ENCODE peak calls at places on chromosomes 13 and 19, in eight cellular contexts. H is activated CD8-positive, alpha-beta memory T cell treated with anti-CD3 and anti-CD28 coated beads, Interleukin-2, amount 10 ng/mL, durations not matched to agents 7 days and 5 days; Y is right cardiac atrium; E is mucosa of descending colon; W is A549; M is HepG2; T is activated CD8-positive, alpha-beta T cell treated with anti-CD3 and anti-CD28 coated beads for 36 hours; V is heart right ventricle. D is an unnamed sample.
A peak's percentile ranks its signal among the peaks of the same experiment; 100 is the strongest.

GRCh38 chr19:37332839-37333238 is 38.1 kb upstream of the ZNF527 start:
- ATAC-seq in H (no peak), Y (no peak), E (no peak), W (no peak), M (no peak), T (no peak), V (no peak), D (no peak)

GRCh38 chr19:3145909-3146676 is 10.3 kb downstream of the GNA15 start:
- ATAC-seq in H (no peak), Y (no peak), E (peak; percentile 44), W (no peak), M (no peak), T (no peak), V (peak; percentile 21), D (no peak)

GRCh38 chr13:104875008-104875762 is 1660.3 kb downstream of the EFNB2 start:
- ATAC-seq in H (no peak), Y (no peak), E (no peak), W (no peak), M (no peak), T (no peak), V (no peak), D (no peak)

GRCh38 chr19:54172413-54172763 is 572 bp downstream of the TMC4 start:
- ATAC-seq in H (no peak), Y (no peak), E (peak; percentile 59), W (no peak), M (no peak), T (no peak), V (no peak), D (no peak)

GRCh38 chr19:18558202-18558555 is 509 bp downstream of the KXD1 start:
- ATAC-seq in H (no peak), Y (no peak), E (peak; percentile 4), W (no peak), M (peak; percentile 37), T (no peak), V (no peak), D (no peak)

GRCh38 chr19:55398200-55398947 is 9.2 kb downstream of the UBE2S start:
- ATAC-seq in H (peak; percentile 43), Y (no peak), E (no peak), W (no peak), M (no peak), T (peak; percentile 38), V (no peak), D (no peak)

GRCh38 chr13:41463823-41464602 is 6.7 kb downstream of the RGCC start:
- ATAC-seq in H (peak; percentile 16), Y (peak; percentile 72), E (peak; percentile 13), W (no peak), M (no peak), T (peak; percentile 35), V (no peak), D (no peak)

GRCh38 chr19:42422092-42422575 is 5.1 kb downstream of the LIPE start:
- ATAC-seq in H (no peak), Y (peak; percentile 15), E (no peak), W (no peak), M (no peak), T (no peak), V (peak; percentile 53), D (no peak)

GRCh38 chr19:39014037-39014436 is 18.3 kb downstream of the FBXO27 start:
- ATAC-seq in H (no peak), Y (no peak), E (no peak), W (peak; percentile 43), M (no peak), T (no peak), V (no peak), D (no peak)

GRCh38 chr19:1004803-1005664 is 4.8 kb downstream of the GRIN3B start:
- ATAC-seq in H (no peak), Y (no peak), E (no peak), W (no peak), M (no peak), T (no peak), V (no peak), D (no peak)

GRCh38 chr13:49241296-49241695 is 6.4 kb upstream of the CDADC1 start:
- ATAC-seq in H (no peak), Y (no peak), E (no peak), W (no peak), M (no peak), T (no peak), V (no peak), D (no peak)

GRCh38 chr19:4473708-4474503 is 1.8 kb downstream of the HDGFL2 start:
- ATAC-seq in H (no peak), Y (no peak), E (no peak), W (no peak), M (no peak), T (no peak), V (no peak), D (no peak)

GRCh38 chr19:33261511-33262192 is 36.0 kb upstream of the SLC7A10 start:
- ATAC-seq in H (no peak), Y (peak; percentile 30), E (peak; percentile 42), W (peak; percentile 45), M (peak; percentile 56), T (no peak), V (peak; percentile 42), D (peak; percentile 44)

GRCh38 chr19:40592170-40592569 is 9.0 kb upstream of the LTBP4 start:
- ATAC-seq in H (peak; percentile 73), Y (no peak), E (peak; percentile 71), W (no peak), M (no peak), T (peak; percentile 70), V (no peak), D (no peak)

GRCh38 chr13:40464349-40464748 is 202.1 kb downstream of the FOXO1 start:
- ATAC-seq in H (no peak), Y (no peak), E (no peak), W (no peak), M (no peak), T (no peak), V (no peak), D (no peak)

GRCh38 chr13:99558570-99559180 is 57.4 kb downstream of the TM9SF2 start:
- ATAC-seq in H (no peak), Y (no peak), E (no peak), W (no peak), M (no peak), T (no peak), V (no peak), D (no peak)

GRCh38 chr19:4707322-4707721 is 16.3 kb downstream of the DPP9 start:
- ATAC-seq in H (no peak), Y (no peak), E (no peak), W (no peak), M (no peak), T (no peak), V (peak; percentile 21), D (no peak)

GRCh38 chr13:27293051-27293691 is 22.5 kb downstream of the RASL11A start:
- ATAC-seq in H (no peak), Y (no peak), E (no peak), W (no peak), M (no peak), T (peak; percentile 52), V (no peak), D (no peak)

GRCh38 chr19:35490364-35490763 is at the start of gene KRTDAP:
- ATAC-seq in H (no peak), Y (no peak), E (no peak), W (no peak), M (no peak), T (no peak), V (no peak), D (no peak)

GRCh38 chr13:108283110-108283509 is 13.6 kb downstream of the TNFSF13B start:
- ATAC-seq in H (no peak), Y (peak; percentile 34), E (no peak), W (no peak), M (no peak), T (no peak), V (no peak), D (no peak)

GRCh38 chr19:14542721-14543328 is 13.4 kb downstream of the TECR start:
- ATAC-seq in H (no peak), Y (peak; percentile 70), E (peak; percentile 29), W (no peak), M (no peak), T (peak; percentile 53), V (peak; percentile 56), D (no peak)

GRCh38 chr13:97834255-97834654 is 119.2 kb upstream of the IPO5 start:
- ATAC-seq in H (no peak), Y (no peak), E (no peak), W (no peak), M (no peak), T (no peak), V (no peak), D (no peak)

GRCh38 chr19:35883920-35884319 is 15.5 kb downstream of the APLP1 start:
- ATAC-seq in H (no peak), Y (no peak), E (no peak), W (no peak), M (no peak), T (no peak), V (no peak), D (no peak)

GRCh38 chr19:11678504-11678903 is 60.2 kb downstream of the ZNF823 start:
- ATAC-seq in H (no peak), Y (no peak), E (no peak), W (no peak), M (no peak), T (no peak), V (no peak), D (no peak)

GRCh38 chr13:99199541-99200432 is 867 bp upstream of the UBAC2 start:
- ATAC-seq in H (no peak), Y (no peak), E (peak; percentile 2), W (peak; percentile 41), M (peak; percentile 18), T (no peak), V (no peak), D (no peak)

GRCh38 chr13:43953370-43953769 is 73.7 kb downstream of the LACC1 start:
- ATAC-seq in H (no peak), Y (no peak), E (no peak), W (no peak), M (no peak), T (no peak), V (no peak), D (no peak)

GRCh38 chr19:54462072-54462712 is 1.4 kb downstream of the LENG9 start:
- ATAC-seq in H (no peak), Y (no peak), E (no peak), W (peak; percentile 0), M (no peak), T (no peak), V (no peak), D (no peak)

GRCh38 chr19:17950310-17951150 is 16.4 kb upstream of the KCNN1 start:
- ATAC-seq in H (no peak), Y (no peak), E (no peak), W (no peak), M (no peak), T (peak; percentile 18), V (no peak), D (no peak)

GRCh38 chr19:18428837-18429674 is 8.9 kb downstream of the ISYNA1 start:
- ATAC-seq in H (peak; percentile 81), Y (peak; percentile 75), E (peak; percentile 81), W (peak; percentile 52), M (no peak), T (peak; percentile 84), V (peak; percentile 50), D (peak; percentile 72)

GRCh38 chr13:31908696-31909386 is 122.7 kb upstream of the FRY start:
- ATAC-seq in H (no peak), Y (peak; percentile 33), E (peak; percentile 54), W (no peak), M (no peak), T (no peak), V (peak; percentile 41), D (no peak)

GRCh38 chr13:45257638-45258338 is 56.9 kb upstream of the KCTD4 start:
- ATAC-seq in H (no peak), Y (no peak), E (no peak), W (no peak), M (no peak), T (no peak), V (no peak), D (no peak)

GRCh38 chr13:106038752-106039151 is 496.7 kb downstream of the EFNB2 start:
- ATAC-seq in H (no peak), Y (no peak), E (no peak), W (peak; percentile 30), M (no peak), T (no peak), V (no peak), D (no peak)

GRCh38 chr19:16969127-16969526 is 57.5 kb downstream of the CPAMD8 start:
- ATAC-seq in H (no peak), Y (no peak), E (no peak), W (no peak), M (peak; percentile 79), T (no peak), V (no peak), D (no peak)

GRCh38 chr19:49528211-49528771 is 488 bp downstream of the RCN3 start:
- ATAC-seq in H (no peak), Y (peak; percentile 17), E (no peak), W (no peak), M (no peak), T (no peak), V (peak; percentile 7), D (peak; percentile 3)

D was measured in gastroesophageal sphincter.